ENCODE peak calls at places on chromosomes 3 and 15, in nine cellular contexts. C is DMS79 treated with DMSO at 0.1 percent for 48 hours, N is T-cell, E is ELR, U is pancreas, H is NCI-H82, A is pulmonary artery endothelial cell, O is AG08396, G is H9. Z is an unnamed sample.

GRCh38 chr15:71626596-71627088 is 183.7 kb upstream of the NR2E3 start:
- DNase-seq in C (no peak), N (no peak), E (no peak), U (no peak), H (no peak), A (no peak), O (no peak), G (no peak), Z (no peak)

GRCh38 chr3:31054032-31054431 is 159.6 kb upstream of the GADL1 start:
- DNase-seq in C (no peak), N (no peak), E (peak; percentile 18), U (no peak), H (no peak), A (no peak), O (no peak), G (no peak), Z (no peak)

GRCh38 chr3:4520013-4520881 is 27.1 kb downstream of the ITPR1 start:
- DNase-seq in C (no peak), N (no peak), E (no peak), U (no peak), H (no peak), A (no peak), O (no peak), G (no peak), Z (no peak)

GRCh38 chr3:112602217-112602838 is 38.6 kb downstream of the CCDC80 start:
- DNase-seq in C (no peak), N (no peak), E (no peak), U (no peak), H (no peak), A (no peak), O (no peak), G (no peak), Z (no peak)

GRCh38 chr15:56074866-56075265 is 81.5 kb upstream of the NEDD4 start:
- DNase-seq in C (no peak), N (no peak), E (no peak), U (no peak), H (peak; percentile 7), A (no peak), O (no peak), G (no peak), Z (no peak)

GRCh38 chr3:13277130-13277783 is 142.9 kb downstream of the NUP210 start:
- DNase-seq in C (no peak), N (no peak), E (no peak), U (no peak), H (no peak), A (no peak), O (no peak), G (no peak), Z (no peak)

GRCh38 chr3:15345051-15345607 is 12.7 kb upstream of the SH3BP5 start:
- DNase-seq in C (peak; percentile 76), N (no peak), E (no peak), U (peak; percentile 16), H (peak; percentile 96), A (no peak), O (no peak), G (no peak), Z (no peak)

GRCh38 chr3:133988631-133989161 is 41.0 kb downstream of the SLCO2A1 start:
- DNase-seq in C (no peak), N (no peak), E (no peak), U (no peak), H (peak; percentile 30), A (no peak), O (no peak), G (peak; percentile 76), Z (peak; percentile 52)

GRCh38 chr3:187914231-187914630 is 169.0 kb upstream of the BCL6 start:
- DNase-seq in C (no peak), N (no peak), E (no peak), U (no peak), H (no peak), A (no peak), O (no peak), G (no peak), Z (no peak)

GRCh38 chr3:183265157-183265642 is 12.1 kb downstream of the B3GNT5 start:
- DNase-seq in C (no peak), N (no peak), E (no peak), U (no peak), H (no peak), A (no peak), O (no peak), G (peak; percentile 71), Z (no peak)

GRCh38 chr3:187025254-187025655 is 94.9 kb downstream of the ST6GAL1 start:
- DNase-seq in C (no peak), N (peak; percentile 32), E (no peak), U (no peak), H (no peak), A (no peak), O (no peak), G (no peak), Z (no peak)

GRCh38 chr3:135915206-135915605 is 50.3 kb upstream of the PPP2R3A start:
- DNase-seq in C (no peak), N (no peak), E (peak; percentile 11), U (no peak), H (no peak), A (no peak), O (no peak), G (no peak), Z (no peak)

GRCh38 chr3:149487598-149488197 is 13.2 kb downstream of the TM4SF4 start:
- DNase-seq in C (no peak), N (no peak), E (peak; percentile 56), U (no peak), H (peak; percentile 69), A (no peak), O (no peak), G (peak; percentile 70), Z (peak; percentile 25)

GRCh38 chr3:16363636-16364035 is 98.6 kb downstream of the OXNAD1 start:
- DNase-seq in C (no peak), N (no peak), E (no peak), U (no peak), H (no peak), A (no peak), O (no peak), G (no peak), Z (no peak)

GRCh38 chr15:23823508-23823907 is 136.4 kb upstream of the NDN start:
- DNase-seq in C (no peak), N (no peak), E (no peak), U (no peak), H (peak; percentile 63), A (no peak), O (no peak), G (peak; percentile 65), Z (peak; percentile 15)